ENCODE peak calls at places on chromosomes 13 and 19, in four cellular contexts. One of them, this sample, is unnamed.

GRCh38 chr19:49436381-49437017 is 4.8 kb downstream of the SLC17A7 start:
- DNase-seq in A172: no peak
- DNase-seq in left lung: peak; percentile 86
- DNase-seq in CD8-positive, alpha-beta memory T cell: peak; percentile 65
- DNase-seq in this sample: no peak

GRCh38 chr19:2962018-2962670 is 15.2 kb upstream of the TLE6 start:
- DNase-seq in A172: peak; percentile 73
- DNase-seq in left lung: no peak
- DNase-seq in CD8-positive, alpha-beta memory T cell: peak; percentile 54
- DNase-seq in this sample: peak; percentile 97

GRCh38 chr13:50133277-50133953 is 118.2 kb downstream of the KCNRG start:
- DNase-seq in A172: no peak
- DNase-seq in left lung: no peak
- DNase-seq in CD8-positive, alpha-beta memory T cell: peak; percentile 47
- DNase-seq in this sample: no peak

GRCh38 chr19:42423462-42424344 is 3.5 kb downstream of the LIPE start:
- DNase-seq in A172: no peak
- DNase-seq in left lung: peak; percentile 92
- DNase-seq in CD8-positive, alpha-beta memory T cell: peak; percentile 92
- DNase-seq in this sample: peak; percentile 24

GRCh38 chr13:41985788-41986508 is 25.0 kb upstream of the VWA8 start:
- DNase-seq in A172: peak; percentile 41
- DNase-seq in left lung: no peak
- DNase-seq in CD8-positive, alpha-beta memory T cell: no peak
- DNase-seq in this sample: no peak

GRCh38 chr19:39865186-39865585 is 19.0 kb upstream of the FBL start:
- DNase-seq in A172: no peak
- DNase-seq in left lung: no peak
- DNase-seq in CD8-positive, alpha-beta memory T cell: no peak
- DNase-seq in this sample: no peak

GRCh38 chr19:14477417-14478112 is 2.4 kb upstream of the PTGER1 start:
- DNase-seq in A172: no peak
- DNase-seq in left lung: no peak
- DNase-seq in CD8-positive, alpha-beta memory T cell: no peak
- DNase-seq in this sample: no peak

GRCh38 chr19:3374369-3375112 is 8.2 kb downstream of the NFIC start:
- DNase-seq in A172: peak; percentile 66
- DNase-seq in left lung: no peak
- DNase-seq in CD8-positive, alpha-beta memory T cell: no peak
- DNase-seq in this sample: no peak

GRCh38 chr19:42193294-42193693 is 24.2 kb downstream of the DEDD2 start:
- DNase-seq in A172: no peak
- DNase-seq in left lung: no peak
- DNase-seq in CD8-positive, alpha-beta memory T cell: no peak
- DNase-seq in this sample: peak; percentile 13

GRCh38 chr19:30481823-30482222 is 109.6 kb downstream of the ZNF536 start:
- DNase-seq in A172: no peak
- DNase-seq in left lung: no peak
- DNase-seq in CD8-positive, alpha-beta memory T cell: no peak
- DNase-seq in this sample: no peak

GRCh38 chr19:48239582-48240141 is 16.1 kb downstream of the CARD8 start:
- DNase-seq in A172: peak; percentile 39
- DNase-seq in left lung: no peak
- DNase-seq in CD8-positive, alpha-beta memory T cell: no peak
- DNase-seq in this sample: no peak

GRCh38 chr13:45295536-45295935 is 45.4 kb downstream of the TPT1 start:
- DNase-seq in A172: peak; percentile 47
- DNase-seq in left lung: no peak
- DNase-seq in CD8-positive, alpha-beta memory T cell: no peak
- DNase-seq in this sample: no peak

GRCh38 chr19:47729468-47729798 is 15.9 kb upstream of the NOP53 start:
- DNase-seq in A172: peak; percentile 91
- DNase-seq in left lung: peak; percentile 85
- DNase-seq in CD8-positive, alpha-beta memory T cell: no peak
- DNase-seq in this sample: peak; percentile 55

GRCh38 chr13:74681891-74682290 is 547.7 kb upstream of the KLF12 start:
- DNase-seq in A172: no peak
- DNase-seq in left lung: no peak
- DNase-seq in CD8-positive, alpha-beta memory T cell: no peak
- DNase-seq in this sample: no peak

GRCh38 chr19:56066152-56067023 is 54.7 kb downstream of the ZNF787 start:
- DNase-seq in A172: peak; percentile 72
- DNase-seq in left lung: peak; percentile 91
- DNase-seq in CD8-positive, alpha-beta memory T cell: peak; percentile 72
- DNase-seq in this sample: peak; percentile 21

GRCh38 chr19:19405919-19406877 is 723 bp downstream of the GATAD2A start:
- DNase-seq in A172: no peak
- DNase-seq in left lung: peak; percentile 88
- DNase-seq in CD8-positive, alpha-beta memory T cell: peak; percentile 68
- DNase-seq in this sample: peak; percentile 20

GRCh38 chr19:35845215-35846037 is 6.9 kb downstream of the NPHS1 start:
- DNase-seq in A172: no peak
- DNase-seq in left lung: peak; percentile 81
- DNase-seq in CD8-positive, alpha-beta memory T cell: no peak
- DNase-seq in this sample: peak; percentile 9

GRCh38 chr13:73937420-73937819 is 196.8 kb downstream of the KLF12 start:
- DNase-seq in A172: no peak
- DNase-seq in left lung: no peak
- DNase-seq in CD8-positive, alpha-beta memory T cell: no peak
- DNase-seq in this sample: peak; percentile 17

GRCh38 chr13:87674143-87674772 is 3.1 kb downstream of the SLITRK5 start:
- DNase-seq in A172: no peak
- DNase-seq in left lung: peak; percentile 6
- DNase-seq in CD8-positive, alpha-beta memory T cell: no peak
- DNase-seq in this sample: no peak

GRCh38 chr19:51071006-51071405 is 6.1 kb upstream of the KLK13 start:
- DNase-seq in A172: no peak
- DNase-seq in left lung: no peak
- DNase-seq in CD8-positive, alpha-beta memory T cell: no peak
- DNase-seq in this sample: no peak

GRCh38 chr13:109616021-109616420 is 170.4 kb downstream of the IRS2 start:
- DNase-seq in A172: peak; percentile 5
- DNase-seq in left lung: no peak
- DNase-seq in CD8-positive, alpha-beta memory T cell: no peak
- DNase-seq in this sample: peak; percentile 20

GRCh38 chr19:45099465-45100201 is 6.7 kb downstream of the PPP1R37 start:
- DNase-seq in A172: no peak
- DNase-seq in left lung: no peak
- DNase-seq in CD8-positive, alpha-beta memory T cell: no peak
- DNase-seq in this sample: no peak